ENCODE peak calls at places on chromosome 16, in four cellular contexts. One of them, this sample, is unnamed.

GRCh38 chr16:83219285-83219684 is 588.5 kb upstream of the HSBP1 start:
- DNase-seq in heart left ventricle: no peak
- DNase-seq in breast epithelium: no peak
- DNase-seq in A549: no peak
- DNase-seq in this sample: no peak

GRCh38 chr16:79587897-79588296 is 12.6 kb downstream of the MAF start:
- DNase-seq in heart left ventricle: no peak
- DNase-seq in breast epithelium: no peak
- DNase-seq in A549: no peak
- DNase-seq in this sample: no peak

GRCh38 chr16:70390774-70391173 is 44.1 kb downstream of the DDX19A start:
- DNase-seq in heart left ventricle: no peak
- DNase-seq in breast epithelium: no peak
- DNase-seq in A549: no peak
- DNase-seq in this sample: peak; percentile 33

GRCh38 chr16:17858061-17858460 is 387.3 kb upstream of the XYLT1 start:
- DNase-seq in heart left ventricle: no peak
- DNase-seq in breast epithelium: no peak
- DNase-seq in A549: no peak
- DNase-seq in this sample: peak; percentile 45

GRCh38 chr16:81780350-81780749 is 1.3 kb downstream of the PLCG2 start:
- DNase-seq in heart left ventricle: no peak
- DNase-seq in breast epithelium: no peak
- DNase-seq in A549: no peak
- DNase-seq in this sample: no peak

GRCh38 chr16:55944377-55944802 is 69.2 kb upstream of the CES5A start:
- DNase-seq in heart left ventricle: peak; percentile 64
- DNase-seq in breast epithelium: peak; percentile 32
- DNase-seq in A549: peak; percentile 46
- DNase-seq in this sample: peak; percentile 89

GRCh38 chr16:86245351-86245750 is 265.0 kb upstream of the FOXF1 start:
- DNase-seq in heart left ventricle: no peak
- DNase-seq in breast epithelium: no peak
- DNase-seq in A549: no peak
- DNase-seq in this sample: peak; percentile 63

GRCh38 chr16:86244936-86245335 is 265.4 kb upstream of the FOXF1 start:
- DNase-seq in heart left ventricle: no peak
- DNase-seq in breast epithelium: no peak
- DNase-seq in A549: no peak
- DNase-seq in this sample: no peak

GRCh38 chr16:25838724-25839186 is 147.0 kb downstream of the HS3ST4 start:
- DNase-seq in heart left ventricle: no peak
- DNase-seq in breast epithelium: no peak
- DNase-seq in A549: peak; percentile 48
- DNase-seq in this sample: peak; percentile 15

GRCh38 chr16:79602615-79603014 is 2.1 kb upstream of the MAF start:
- DNase-seq in heart left ventricle: no peak
- DNase-seq in breast epithelium: no peak
- DNase-seq in A549: no peak
- DNase-seq in this sample: no peak

GRCh38 chr16:5041604-5042133 is 7.9 kb upstream of the NAGPA start:
- DNase-seq in heart left ventricle: peak; percentile 1
- DNase-seq in breast epithelium: no peak
- DNase-seq in A549: no peak
- DNase-seq in this sample: no peak

GRCh38 chr16:31421587-31421986 is 6.6 kb downstream of the COX6A2 start:
- DNase-seq in heart left ventricle: no peak
- DNase-seq in breast epithelium: no peak
- DNase-seq in A549: no peak
- DNase-seq in this sample: no peak

GRCh38 chr16:14300631-14301149 is 229.6 kb downstream of the MRTFB start:
- DNase-seq in heart left ventricle: peak; percentile 76
- DNase-seq in breast epithelium: peak; percentile 60
- DNase-seq in A549: peak; percentile 91
- DNase-seq in this sample: peak; percentile 81

GRCh38 chr16:14301150-14302030 is 230.3 kb downstream of the MRTFB start:
- DNase-seq in heart left ventricle: no peak
- DNase-seq in breast epithelium: no peak
- DNase-seq in A549: peak; percentile 79
- DNase-seq in this sample: no peak

GRCh38 chr16:14291941-14292825 is 221.1 kb downstream of the MRTFB start:
- DNase-seq in heart left ventricle: no peak
- DNase-seq in breast epithelium: no peak
- DNase-seq in A549: no peak
- DNase-seq in this sample: peak; percentile 72

GRCh38 chr16:14298374-14299122 is 227.4 kb downstream of the MRTFB start:
- DNase-seq in heart left ventricle: no peak
- DNase-seq in breast epithelium: no peak
- DNase-seq in A549: no peak
- DNase-seq in this sample: no peak

GRCh38 chr16:14296663-14297062 is 225.5 kb downstream of the MRTFB start:
- DNase-seq in heart left ventricle: no peak
- DNase-seq in breast epithelium: no peak
- DNase-seq in A549: no peak
- DNase-seq in this sample: no peak
- TF ChIP-seq POLR2A in heart left ventricle: no peak
- TF ChIP-seq POLR2A in breast epithelium: no peak
- TF ChIP-seq POLR2A in A549: no peak
- TF ChIP-seq POLR2A in this sample: no peak

GRCh38 chr16:72847187-72848044 is 200.5 kb downstream of the ZFHX3 start:
- DNase-seq in heart left ventricle: no peak
- DNase-seq in breast epithelium: no peak
- DNase-seq in A549: peak; percentile 76
- DNase-seq in this sample: no peak
- TF ChIP-seq CTCF in heart left ventricle: peak; percentile 46
- TF ChIP-seq CTCF in breast epithelium: no peak
- TF ChIP-seq CTCF in A549: peak; percentile 68
- TF ChIP-seq CTCF in this sample: no peak

DNA sequence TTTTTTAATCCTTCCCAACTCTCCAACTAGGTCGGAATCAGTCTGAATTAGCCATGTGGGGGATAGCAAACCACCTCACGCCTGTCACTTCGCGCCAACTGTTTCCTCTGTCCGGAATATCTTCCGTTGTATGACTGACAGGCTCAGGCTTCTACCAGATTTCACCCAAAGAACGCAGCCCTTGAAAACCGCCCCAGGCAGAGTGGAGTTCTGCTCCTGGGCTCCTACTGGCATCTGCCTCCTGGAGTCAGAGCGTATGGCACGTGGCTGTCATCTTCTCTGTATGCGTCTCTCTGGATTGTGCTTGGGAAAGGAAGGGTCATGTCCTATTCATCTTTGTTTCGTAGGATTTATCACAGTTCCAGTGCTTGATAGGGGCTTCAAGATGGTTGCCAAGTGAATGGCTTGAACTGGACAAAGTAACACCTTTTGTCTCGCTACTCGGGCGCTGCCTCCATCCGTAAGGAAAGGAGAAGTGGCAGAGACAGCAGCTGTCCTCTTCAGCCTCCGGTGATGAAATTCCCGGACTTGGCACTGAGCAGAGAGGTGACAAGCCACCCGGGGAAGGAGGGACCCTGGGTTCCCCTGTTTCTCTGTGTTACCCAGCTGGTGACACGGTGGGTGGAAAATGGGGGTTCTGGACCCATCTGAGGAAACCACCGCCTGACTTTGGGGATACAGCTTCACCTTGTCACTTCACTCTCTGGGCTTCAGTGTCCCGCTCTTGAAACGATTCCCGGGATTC is 13.8 kb downstream of the KIAA0513 start:
- DNase-seq in heart left ventricle: no peak
- DNase-seq in breast epithelium: no peak
- DNase-seq in A549: no peak
- DNase-seq in this sample: no peak
- TF ChIP-seq POLR2A in heart left ventricle: no peak
- TF ChIP-seq POLR2A in breast epithelium: no peak
- TF ChIP-seq POLR2A in A549: no peak
- TF ChIP-seq POLR2A in this sample: no peak

GRCh38 chr16:48540222-48540900 is 69.6 kb downstream of the N4BP1 start:
- DNase-seq in heart left ventricle: no peak
- DNase-seq in breast epithelium: no peak
- DNase-seq in A549: no peak
- DNase-seq in this sample: no peak

GRCh38 chr16:48537275-48537674 is 72.7 kb downstream of the N4BP1 start:
- DNase-seq in heart left ventricle: no peak
- DNase-seq in breast epithelium: no peak
- DNase-seq in A549: no peak
- DNase-seq in this sample: no peak

GRCh38 chr16:48539485-48540221 is 70.3 kb downstream of the N4BP1 start:
- DNase-seq in heart left ventricle: no peak
- DNase-seq in breast epithelium: no peak
- DNase-seq in A549: no peak
- DNase-seq in this sample: no peak

GRCh38 chr16:48537909-48538745 is 71.9 kb downstream of the N4BP1 start:
- DNase-seq in heart left ventricle: peak; percentile 76
- DNase-seq in breast epithelium: peak; percentile 70
- DNase-seq in A549: no peak
- DNase-seq in this sample: no peak

GRCh38 chr16:48538746-48539484 is 71.1 kb downstream of the N4BP1 start:
- DNase-seq in heart left ventricle: no peak
- DNase-seq in breast epithelium: no peak
- DNase-seq in A549: no peak
- DNase-seq in this sample: no peak
- TF ChIP-seq CTCF in heart left ventricle: peak; percentile 46
- TF ChIP-seq CTCF in breast epithelium: no peak
- TF ChIP-seq CTCF in A549: peak; percentile 19
- TF ChIP-seq CTCF in this sample: no peak

GRCh38 chr16:88770459-88771293 is 14.3 kb downstream of the PIEZO1 start:
- DNase-seq in heart left ventricle: peak; percentile 70
- DNase-seq in breast epithelium: peak; percentile 74
- DNase-seq in A549: peak; percentile 45
- DNase-seq in this sample: no peak
- TF ChIP-seq POLR2A in heart left ventricle: no peak
- TF ChIP-seq POLR2A in breast epithelium: no peak
- TF ChIP-seq POLR2A in A549: no peak
- TF ChIP-seq POLR2A in this sample: no peak

DNA sequence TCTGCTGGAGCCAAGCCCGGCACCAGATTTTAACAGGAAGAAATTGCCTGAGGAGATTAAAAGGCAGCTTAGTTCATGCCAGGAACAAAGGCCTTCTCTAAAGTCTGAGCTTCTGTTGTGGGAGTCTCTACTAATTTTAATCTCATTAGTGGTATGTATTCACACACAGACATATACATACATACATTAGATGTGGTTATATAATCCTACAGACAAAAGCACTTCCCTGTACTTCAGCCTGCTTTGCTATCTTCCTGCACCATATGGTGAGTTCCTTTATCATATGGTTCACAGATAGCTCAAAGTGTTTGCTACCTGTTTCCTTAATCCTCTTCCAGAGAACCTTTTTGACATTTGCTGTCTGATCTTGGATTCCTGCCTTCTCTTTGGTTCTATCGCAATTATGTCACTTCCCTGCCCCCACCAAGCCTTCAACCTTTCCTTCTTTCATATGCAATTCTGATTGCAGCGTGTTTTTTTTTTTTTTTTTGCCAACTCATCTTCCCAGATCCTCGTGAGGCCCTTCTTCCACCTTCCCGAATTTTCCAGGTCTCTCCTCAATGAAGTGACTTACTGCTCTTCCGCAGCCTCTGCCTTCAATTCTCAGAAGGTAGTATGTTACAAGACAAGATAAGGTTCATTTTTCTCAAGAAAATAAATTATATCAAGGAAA is 120.4 kb upstream of the CACNG3 start:
- DNase-seq in heart left ventricle: no peak
- DNase-seq in breast epithelium: no peak
- DNase-seq in A549: no peak
- DNase-seq in this sample: no peak
- TF ChIP-seq CTCF in heart left ventricle: no peak
- TF ChIP-seq CTCF in breast epithelium: no peak
- TF ChIP-seq CTCF in A549: no peak
- TF ChIP-seq CTCF in this sample: no peak

GRCh38 chr16:74695450-74696422 is 4.9 kb downstream of the MLKL start:
- DNase-seq in heart left ventricle: peak; percentile 83
- DNase-seq in breast epithelium: peak; percentile 79
- DNase-seq in A549: peak; percentile 93
- DNase-seq in this sample: peak; percentile 93

GRCh38 chr16:74698220-74698619 is 2.4 kb downstream of the MLKL start:
- DNase-seq in heart left ventricle: no peak
- DNase-seq in breast epithelium: no peak
- DNase-seq in A549: no peak
- DNase-seq in this sample: no peak

GRCh38 chr16:74699666-74700065 is 996 bp downstream of the MLKL start:
- DNase-seq in heart left ventricle: no peak
- DNase-seq in breast epithelium: no peak
- DNase-seq in A549: peak; percentile 18
- DNase-seq in this sample: no peak

GRCh38 chr16:74700206-74701040 is at the start of gene MLKL:
- DNase-seq in heart left ventricle: peak; percentile 75
- DNase-seq in breast epithelium: no peak
- DNase-seq in A549: peak; percentile 66
- DNase-seq in this sample: peak; percentile 55
- TF ChIP-seq POLR2A in heart left ventricle: no peak
- TF ChIP-seq POLR2A in breast epithelium: no peak
- TF ChIP-seq POLR2A in A549: peak; percentile 91
- TF ChIP-seq POLR2A in this sample: no peak